ENCODE peak calls at places on chromosomes 12 and 14, in seven cellular contexts. Z, T, P, V, D, U and M are unnamed samples.

GRCh38 chr14:23513005-23513412 is 38.6 kb downstream of the ZFHX2 start:
- DNase-seq in Z (no peak), T (no peak), P (no peak), V (no peak), D (no peak), U (no peak), M (no peak)

GRCh38 chr12:127280393-127281275 is 986.3 kb upstream of the TMEM132C start:
- DNase-seq in Z (peak; percentile 39), T (peak; percentile 30), P (peak; percentile 25), V (peak; percentile 74), D (peak; percentile 72), U (peak; percentile 55), M (no peak)

GRCh38 chr14:65864549-65864948 is 452.0 kb downstream of the FUT8 start:
- DNase-seq in Z (no peak), T (no peak), P (no peak), V (no peak), D (no peak), U (no peak), M (no peak)

GRCh38 chr12:94305293-94305957 is 154.2 kb downstream of the CEP83 start:
- DNase-seq in Z (no peak), T (peak; percentile 91), P (no peak), V (no peak), D (no peak), U (no peak), M (peak; percentile 82)

GRCh38 chr14:105702275-105702817 is 176.0 kb downstream of the TMEM121 start:
- DNase-seq in Z (no peak), T (no peak), P (no peak), V (no peak), D (no peak), U (no peak), M (no peak)

GRCh38 chr12:13368971-13369370 is 172.4 kb downstream of the EMP1 start:
- DNase-seq in Z (no peak), T (no peak), P (no peak), V (no peak), D (no peak), U (no peak), M (no peak)

GRCh38 chr14:71728386-71728785 is 203.8 kb upstream of the RGS6 start:
- DNase-seq in Z (peak; percentile 26), T (no peak), P (no peak), V (no peak), D (no peak), U (no peak), M (peak; percentile 38)

GRCh38 chr14:22898302-22898894 is 15.4 kb downstream of the REM2 start:
- DNase-seq in Z (peak; percentile 85), T (peak; percentile 78), P (no peak), V (no peak), D (no peak), U (peak; percentile 91), M (peak; percentile 88)

GRCh38 chr12:21934173-21934572 is 7.1 kb downstream of the ABCC9 start:
- DNase-seq in Z (peak; percentile 8), T (no peak), P (no peak), V (no peak), D (no peak), U (peak; percentile 43), M (peak; percentile 68)

GRCh38 chr14:65927871-65928270 is 515.3 kb downstream of the FUT8 start:
- DNase-seq in Z (no peak), T (no peak), P (no peak), V (peak; percentile 21), D (peak; percentile 28), U (no peak), M (no peak)

GRCh38 chr12:121580959-121581680 is at the start of gene KDM2B:
- DNase-seq in Z (no peak), T (peak; percentile 79), P (no peak), V (peak; percentile 45), D (no peak), U (no peak), M (peak; percentile 67)

GRCh38 chr12:96880220-96880619 is 26.8 kb upstream of the NEDD1 start:
- DNase-seq in Z (no peak), T (peak; percentile 8), P (no peak), V (no peak), D (no peak), U (no peak), M (no peak)

GRCh38 chr14:104082807-104083206 is 2.7 kb upstream of the ASPG start:
- DNase-seq in Z (no peak), T (no peak), P (no peak), V (peak; percentile 86), D (no peak), U (no peak), M (no peak)

GRCh38 chr14:59591641-59592040 is 15.0 kb upstream of the CCDC175 start:
- DNase-seq in Z (no peak), T (no peak), P (no peak), V (no peak), D (no peak), U (no peak), M (no peak)

GRCh38 chr12:59972941-59973340 is 377.1 kb downstream of the SLC16A7 start:
- DNase-seq in Z (peak; percentile 90), T (peak; percentile 52), P (no peak), V (no peak), D (no peak), U (peak; percentile 65), M (peak; percentile 88)

GRCh38 chr12:46372131-46372851 is at the start of gene SLC38A2:
- DNase-seq in Z (peak; percentile 91), T (peak; percentile 97), P (peak; percentile 93), V (peak; percentile 53), D (no peak), U (peak; percentile 93), M (peak; percentile 90)

GRCh38 chr12:47941475-47942326 is 21.7 kb upstream of the TMEM106C start:
- DNase-seq in Z (no peak), T (no peak), P (no peak), V (no peak), D (no peak), U (no peak), M (no peak)

GRCh38 chr12:69719336-69720316 is 19.0 kb upstream of the RAB3IP start:
- DNase-seq in Z (peak; percentile 19), T (peak; percentile 12), P (no peak), V (no peak), D (no peak), U (peak; percentile 36), M (no peak)

GRCh38 chr14:88473791-88474190 is 81.0 kb downstream of the PTPN21 start:
- DNase-seq in Z (no peak), T (peak; percentile 57), P (no peak), V (no peak), D (no peak), U (no peak), M (peak; percentile 38)

GRCh38 chr12:45388545-45388944 is 172.7 kb downstream of the ANO6 start:
- DNase-seq in Z (peak; percentile 16), T (peak; percentile 79), P (peak; percentile 22), V (peak; percentile 26), D (no peak), U (peak; percentile 33), M (peak; percentile 58)

GRCh38 chr12:10012630-10013330 is 2.4 kb downstream of the CLEC12B start:
- DNase-seq in Z (no peak), T (no peak), P (no peak), V (no peak), D (no peak), U (no peak), M (no peak)

GRCh38 chr14:64656986-64657385 is 47.2 kb upstream of the PLEKHG3 start:
- DNase-seq in Z (peak; percentile 35), T (peak; percentile 57), P (no peak), V (no peak), D (no peak), U (peak; percentile 77), M (no peak)

GRCh38 chr12:121053706-121054105 is 14.7 kb upstream of the OASL start:
- DNase-seq in Z (no peak), T (no peak), P (no peak), V (no peak), D (no peak), U (no peak), M (no peak)

GRCh38 chr12:114744696-114745095 is 60.7 kb upstream of the TBX3 start:
- DNase-seq in Z (no peak), T (peak; percentile 51), P (no peak), V (peak; percentile 23), D (no peak), U (no peak), M (peak; percentile 93)

GRCh38 chr12:58575281-58575680 is 345.0 kb downstream of the LRIG3 start:
- DNase-seq in Z (no peak), T (peak; percentile 77), P (no peak), V (peak; percentile 21), D (no peak), U (peak; percentile 25), M (peak; percentile 94)

GRCh38 chr12:116436561-116437249 is 122.5 kb upstream of the MAP1LC3B2 start:
- DNase-seq in Z (no peak), T (no peak), P (no peak), V (peak; percentile 75), D (no peak), U (no peak), M (no peak)

GRCh38 chr12:6368906-6369525 is 6.3 kb downstream of the SCNN1A start:
- DNase-seq in Z (no peak), T (no peak), P (no peak), V (peak; percentile 35), D (no peak), U (no peak), M (no peak)